ENCODE peak calls at places on chromosomes 12 and 14, in ten cellular contexts. One of them, this sample, is unnamed.

GRCh38 chr12:104498211-104498801 is 41.6 kb downstream of the CHST11 start:
- DNase-seq in fibroblast of the aortic adventitia: no peak
- DNase-seq in activated B cell treated with CpG ODN at 0.5 μM for 24 hours: no peak
- DNase-seq in thoracic aorta: no peak
- DNase-seq in nephron progenitor cell: no peak
- DNase-seq in CD8-positive, alpha-beta T cell: peak; percentile 34
- DNase-seq in lower lobe of right lung: no peak
- DNase-seq in CD4-positive, alpha-beta T cell: peak; percentile 19
- DNase-seq in GM10248: no peak
- DNase-seq in choroid plexus epithelial cell: no peak
- DNase-seq in this sample: no peak

GRCh38 chr14:68306265-68306933 is 486.5 kb downstream of the ZFP36L1 start:
- DNase-seq in thoracic aorta: no peak
- DNase-seq in activated B cell treated with CpG ODN at 0.5 μM for 24 hours: no peak
- DNase-seq in CD4-positive, alpha-beta T cell: no peak
- DNase-seq in lower lobe of right lung: no peak
- DNase-seq in fibroblast of the aortic adventitia: no peak
- DNase-seq in GM10248: peak; percentile 35
- DNase-seq in CD8-positive, alpha-beta T cell: no peak
- DNase-seq in choroid plexus epithelial cell: no peak
- DNase-seq in nephron progenitor cell: no peak
- DNase-seq in this sample: no peak

GRCh38 chr12:65505321-65506121 is 227.0 kb downstream of the MSRB3 start:
- DNase-seq in thoracic aorta: no peak
- DNase-seq in nephron progenitor cell: peak; percentile 10
- DNase-seq in activated B cell treated with CpG ODN at 0.5 μM for 24 hours: no peak
- DNase-seq in fibroblast of the aortic adventitia: no peak
- DNase-seq in CD4-positive, alpha-beta T cell: no peak
- DNase-seq in CD8-positive, alpha-beta T cell: no peak
- DNase-seq in choroid plexus epithelial cell: no peak
- DNase-seq in lower lobe of right lung: no peak
- DNase-seq in GM10248: no peak
- DNase-seq in this sample: no peak

GRCh38 chr12:53536962-53537361 is 29.7 kb upstream of the NPFF start:
- DNase-seq in choroid plexus epithelial cell: no peak
- DNase-seq in GM10248: no peak
- DNase-seq in lower lobe of right lung: no peak
- DNase-seq in thoracic aorta: no peak
- DNase-seq in nephron progenitor cell: no peak
- DNase-seq in CD8-positive, alpha-beta T cell: no peak
- DNase-seq in fibroblast of the aortic adventitia: no peak
- DNase-seq in activated B cell treated with CpG ODN at 0.5 μM for 24 hours: no peak
- DNase-seq in CD4-positive, alpha-beta T cell: no peak
- DNase-seq in this sample: no peak

GRCh38 chr12:87086118-87086891 is 830.1 kb upstream of the MGAT4C start:
- DNase-seq in activated B cell treated with CpG ODN at 0.5 μM for 24 hours: no peak
- DNase-seq in choroid plexus epithelial cell: peak; percentile 6
- DNase-seq in CD8-positive, alpha-beta T cell: no peak
- DNase-seq in nephron progenitor cell: no peak
- DNase-seq in fibroblast of the aortic adventitia: no peak
- DNase-seq in GM10248: no peak
- DNase-seq in CD4-positive, alpha-beta T cell: no peak
- DNase-seq in thoracic aorta: no peak
- DNase-seq in lower lobe of right lung: no peak
- DNase-seq in this sample: no peak

GRCh38 chr12:117646595-117646994 is 285.2 kb upstream of the NOS1 start:
- DNase-seq in GM10248: no peak
- DNase-seq in fibroblast of the aortic adventitia: no peak
- DNase-seq in nephron progenitor cell: peak; percentile 8
- DNase-seq in CD4-positive, alpha-beta T cell: no peak
- DNase-seq in thoracic aorta: no peak
- DNase-seq in choroid plexus epithelial cell: no peak
- DNase-seq in CD8-positive, alpha-beta T cell: no peak
- DNase-seq in lower lobe of right lung: no peak
- DNase-seq in activated B cell treated with CpG ODN at 0.5 μM for 24 hours: no peak
- DNase-seq in this sample: no peak

GRCh38 chr12:111328138-111328537 is 40.8 kb downstream of the PHETA1 start:
- DNase-seq in choroid plexus epithelial cell: no peak
- DNase-seq in thoracic aorta: no peak
- DNase-seq in CD8-positive, alpha-beta T cell: no peak
- DNase-seq in lower lobe of right lung: no peak
- DNase-seq in GM10248: no peak
- DNase-seq in fibroblast of the aortic adventitia: no peak
- DNase-seq in CD4-positive, alpha-beta T cell: no peak
- DNase-seq in activated B cell treated with CpG ODN at 0.5 μM for 24 hours: no peak
- DNase-seq in nephron progenitor cell: no peak
- DNase-seq in this sample: no peak

GRCh38 chr12:58283553-58283952 is 342.2 kb downstream of the ATP23 start:
- DNase-seq in lower lobe of right lung: no peak
- DNase-seq in fibroblast of the aortic adventitia: peak; percentile 31
- DNase-seq in thoracic aorta: no peak
- DNase-seq in nephron progenitor cell: no peak
- DNase-seq in choroid plexus epithelial cell: peak; percentile 20
- DNase-seq in CD4-positive, alpha-beta T cell: no peak
- DNase-seq in activated B cell treated with CpG ODN at 0.5 μM for 24 hours: no peak
- DNase-seq in CD8-positive, alpha-beta T cell: no peak
- DNase-seq in GM10248: no peak
- DNase-seq in this sample: no peak

DNA sequence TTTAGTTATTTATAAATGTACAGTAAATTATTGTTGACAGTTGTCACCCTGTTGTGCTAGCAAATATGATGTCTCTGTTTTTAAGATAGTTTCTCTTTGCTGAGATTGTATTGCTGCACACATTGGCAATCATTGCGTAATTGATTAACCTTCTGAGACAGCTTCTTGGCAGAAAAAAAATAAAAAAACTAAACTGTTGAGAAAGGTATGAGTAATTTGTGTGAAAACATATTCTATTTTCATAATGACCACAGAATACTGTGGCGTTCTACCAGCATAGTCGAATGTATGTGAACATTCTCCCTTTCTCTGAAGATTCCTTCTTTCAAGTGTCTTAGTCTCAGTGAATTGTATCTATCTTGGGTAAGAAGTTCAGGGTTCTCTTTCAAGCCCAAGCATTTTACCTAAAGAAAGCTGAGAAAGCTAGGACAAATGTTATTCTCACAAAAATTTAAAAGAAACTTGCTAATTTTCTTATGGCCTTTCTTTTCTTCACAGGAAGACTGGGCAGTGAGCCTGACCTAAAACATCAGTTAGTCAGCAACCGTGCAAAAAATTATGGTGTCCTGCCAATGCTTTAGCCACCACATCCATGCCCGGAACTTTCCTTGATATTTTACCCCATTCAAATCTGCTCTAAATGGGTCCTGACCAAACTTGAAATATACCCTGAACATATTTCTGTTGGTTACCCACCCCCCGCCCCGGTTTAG is 69.0 kb upstream of the REP15 start:
- DNase-seq in lower lobe of right lung: no peak
- DNase-seq in fibroblast of the aortic adventitia: peak; percentile 95
- DNase-seq in thoracic aorta: peak; percentile 46
- DNase-seq in activated B cell treated with CpG ODN at 0.5 μM for 24 hours: no peak
- DNase-seq in GM10248: no peak
- DNase-seq in choroid plexus epithelial cell: peak; percentile 92
- DNase-seq in nephron progenitor cell: no peak
- DNase-seq in CD8-positive, alpha-beta T cell: no peak
- DNase-seq in CD4-positive, alpha-beta T cell: no peak
- DNase-seq in this sample: no peak
- TF ChIP-seq CTCF in lower lobe of right lung: no peak
- TF ChIP-seq CTCF in fibroblast of the aortic adventitia: no peak
- TF ChIP-seq CTCF in thoracic aorta: no peak
- TF ChIP-seq CTCF in activated B cell treated with CpG ODN at 0.5 μM for 24 hours: no peak
- TF ChIP-seq CTCF in GM10248: no peak
- TF ChIP-seq CTCF in choroid plexus epithelial cell: no peak
- TF ChIP-seq CTCF in nephron progenitor cell: no peak
- TF ChIP-seq CTCF in CD8-positive, alpha-beta T cell: no peak
- TF ChIP-seq CTCF in CD4-positive, alpha-beta T cell: no peak
- TF ChIP-seq CTCF in this sample: no peak

DNA sequence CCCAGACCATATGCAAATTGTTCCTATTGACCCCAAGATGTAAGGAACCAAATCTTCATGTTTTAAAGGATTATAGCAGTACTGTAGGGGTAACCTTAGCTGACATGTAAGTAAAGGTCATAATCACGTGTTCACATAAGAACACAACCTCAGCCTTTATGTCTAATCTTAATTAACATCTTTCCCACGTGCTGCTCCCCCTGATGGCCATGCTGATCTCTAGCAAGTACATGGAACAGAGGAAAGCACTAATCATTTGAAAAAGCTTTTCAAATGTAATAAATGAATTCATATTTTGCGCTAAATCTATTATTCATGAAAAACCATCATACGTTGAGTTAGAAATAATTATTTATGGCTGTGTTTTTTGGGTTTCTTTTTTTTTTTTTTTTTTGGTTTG is 30.5 kb upstream of the ITPR2 start:
- DNase-seq in activated B cell treated with CpG ODN at 0.5 μM for 24 hours: no peak
- DNase-seq in thoracic aorta: no peak
- DNase-seq in fibroblast of the aortic adventitia: no peak
- DNase-seq in nephron progenitor cell: no peak
- DNase-seq in GM10248: no peak
- DNase-seq in lower lobe of right lung: no peak
- DNase-seq in choroid plexus epithelial cell: peak; percentile 53
- DNase-seq in CD8-positive, alpha-beta T cell: no peak
- DNase-seq in CD4-positive, alpha-beta T cell: no peak
- DNase-seq in this sample: no peak
- TF ChIP-seq CTCF in activated B cell treated with CpG ODN at 0.5 μM for 24 hours: no peak
- TF ChIP-seq CTCF in thoracic aorta: no peak
- TF ChIP-seq CTCF in fibroblast of the aortic adventitia: peak; percentile 25
- TF ChIP-seq CTCF in nephron progenitor cell: no peak
- TF ChIP-seq CTCF in GM10248: no peak
- TF ChIP-seq CTCF in lower lobe of right lung: peak; percentile 25
- TF ChIP-seq CTCF in choroid plexus epithelial cell: peak; percentile 69
- TF ChIP-seq CTCF in CD8-positive, alpha-beta T cell: no peak
- TF ChIP-seq CTCF in CD4-positive, alpha-beta T cell: no peak
- TF ChIP-seq CTCF in this sample: no peak

GRCh38 chr12:69935651-69936100 is 110.6 kb downstream of the MYRFL start:
- DNase-seq in lower lobe of right lung: no peak
- DNase-seq in CD4-positive, alpha-beta T cell: no peak
- DNase-seq in activated B cell treated with CpG ODN at 0.5 μM for 24 hours: no peak
- DNase-seq in thoracic aorta: no peak
- DNase-seq in nephron progenitor cell: no peak
- DNase-seq in fibroblast of the aortic adventitia: no peak
- DNase-seq in CD8-positive, alpha-beta T cell: no peak
- DNase-seq in GM10248: no peak
- DNase-seq in choroid plexus epithelial cell: no peak
- DNase-seq in this sample: no peak
- TF ChIP-seq CTCF in lower lobe of right lung: no peak
- TF ChIP-seq CTCF in CD4-positive, alpha-beta T cell: no peak
- TF ChIP-seq CTCF in activated B cell treated with CpG ODN at 0.5 μM for 24 hours: no peak
- TF ChIP-seq CTCF in thoracic aorta: no peak
- TF ChIP-seq CTCF in nephron progenitor cell: no peak
- TF ChIP-seq CTCF in fibroblast of the aortic adventitia: no peak
- TF ChIP-seq CTCF in CD8-positive, alpha-beta T cell: no peak
- TF ChIP-seq CTCF in GM10248: no peak
- TF ChIP-seq CTCF in choroid plexus epithelial cell: no peak
- TF ChIP-seq CTCF in this sample: no peak

GRCh38 chr12:10033783-10034381 is 3.4 kb downstream of the CLEC9A start:
- DNase-seq in fibroblast of the aortic adventitia: peak; percentile 9
- DNase-seq in GM10248: no peak
- DNase-seq in nephron progenitor cell: no peak
- DNase-seq in thoracic aorta: no peak
- DNase-seq in lower lobe of right lung: no peak
- DNase-seq in activated B cell treated with CpG ODN at 0.5 μM for 24 hours: no peak
- DNase-seq in CD4-positive, alpha-beta T cell: no peak
- DNase-seq in CD8-positive, alpha-beta T cell: no peak
- DNase-seq in choroid plexus epithelial cell: peak; percentile 51
- DNase-seq in this sample: no peak
- TF ChIP-seq CTCF in fibroblast of the aortic adventitia: no peak
- TF ChIP-seq CTCF in GM10248: no peak
- TF ChIP-seq CTCF in nephron progenitor cell: peak; percentile 48
- TF ChIP-seq CTCF in thoracic aorta: peak; percentile 13
- TF ChIP-seq CTCF in lower lobe of right lung: peak; percentile 54
- TF ChIP-seq CTCF in activated B cell treated with CpG ODN at 0.5 μM for 24 hours: no peak
- TF ChIP-seq CTCF in CD4-positive, alpha-beta T cell: no peak
- TF ChIP-seq CTCF in CD8-positive, alpha-beta T cell: peak; percentile 31
- TF ChIP-seq CTCF in choroid plexus epithelial cell: peak; percentile 54
- TF ChIP-seq CTCF in this sample: peak; percentile 56